ENCODE peak calls at places on chromosomes 1 and 21, in five cellular contexts. U is neuronal stem cell, L is H9, Y is mesenchymal stem cell, S is H1. H is an unnamed sample.

GRCh38 chr1:3663999-3664699 is 11.8 kb downstream of the TP73 start:
- DNase-seq in U (no peak), L (peak; percentile 31), Y (no peak), S (no peak), H (no peak)

GRCh38 chr1:54547601-54548388 is at the start of gene ACOT11:
- DNase-seq in U (peak; percentile 17), L (peak; percentile 55), Y (peak; percentile 41), S (no peak), H (no peak)

GRCh38 chr1:998051-998821 is 1.7 kb downstream of the HES4 start:
- DNase-seq in U (no peak), L (peak; percentile 55), Y (no peak), S (no peak), H (no peak)

GRCh38 chr1:53025778-53026131 is 36.3 kb upstream of the PODN start:
- DNase-seq in U (no peak), L (no peak), Y (no peak), S (no peak), H (no peak)

GRCh38 chr1:153534933-153535663 is 693 bp downstream of the S100A6 start:
- DNase-seq in U (no peak), L (no peak), Y (peak; percentile 34), S (no peak), H (peak; percentile 23)

GRCh38 chr1:46186076-46186475 is 9.8 kb upstream of the P3R3URF start:
- DNase-seq in U (no peak), L (no peak), Y (no peak), S (no peak), H (no peak)

GRCh38 chr1:117008675-117009074 is 7.1 kb downstream of the CD101 start:
- DNase-seq in U (no peak), L (no peak), Y (no peak), S (no peak), H (no peak)

GRCh38 chr1:102615896-102616295 is 492.4 kb downstream of the COL11A1 start:
- DNase-seq in U (no peak), L (no peak), Y (no peak), S (no peak), H (no peak)

GRCh38 chr21:42750737-42751530 is 97.5 kb downstream of the PDE9A start:
- DNase-seq in U (no peak), L (no peak), Y (no peak), S (no peak), H (no peak)

GRCh38 chr1:26950602-26951001 is 9.7 kb downstream of the KDF1 start:
- DNase-seq in U (no peak), L (no peak), Y (no peak), S (no peak), H (no peak)

GRCh38 chr1:113147826-113148225 is 74.8 kb downstream of the LRIG2 start:
- DNase-seq in U (no peak), L (no peak), Y (no peak), S (no peak), H (peak; percentile 28)

GRCh38 chr1:12083766-12084165 is 20.7 kb downstream of the TNFRSF8 start:
- DNase-seq in U (no peak), L (no peak), Y (no peak), S (no peak), H (no peak)

GRCh38 chr21:42624095-42624830 is 29.2 kb upstream of the PDE9A start:
- DNase-seq in U (no peak), L (no peak), Y (no peak), S (no peak), H (no peak)

GRCh38 chr21:45508607-45509565 is 33.4 kb downstream of the SLC19A1 start:
- DNase-seq in U (no peak), L (no peak), Y (no peak), S (no peak), H (no peak)

GRCh38 chr21:29546071-29546470 is 247.3 kb downstream of the BACH1 start:
- DNase-seq in U (no peak), L (no peak), Y (no peak), S (no peak), H (no peak)

GRCh38 chr1:33374336-33375105 is 53.6 kb upstream of the A3GALT2 start:
- DNase-seq in U (no peak), L (no peak), Y (peak; percentile 80), S (no peak), H (no peak)

GRCh38 chr21:17270234-17270633 is 242.6 kb upstream of the CXADR start:
- DNase-seq in U (no peak), L (no peak), Y (peak; percentile 7), S (no peak), H (peak; percentile 48)

GRCh38 chr1:191577213-191577612 is 581.0 kb upstream of the RGS18 start:
- DNase-seq in U (no peak), L (no peak), Y (no peak), S (no peak), H (no peak)

GRCh38 chr1:70429219-70429618 is 18.2 kb downstream of the CTH start:
- DNase-seq in U (no peak), L (no peak), Y (peak; percentile 41), S (no peak), H (no peak)

GRCh38 chr1:36217667-36218066 is 6.6 kb upstream of the THRAP3 start:
- DNase-seq in U (no peak), L (no peak), Y (peak; percentile 40), S (no peak), H (no peak)

GRCh38 chr1:63157085-63157484 is 165.3 kb upstream of the FOXD3 start:
- DNase-seq in U (no peak), L (no peak), Y (no peak), S (no peak), H (no peak)

GRCh38 chr1:39293375-39294070 is 89.0 kb downstream of the MACF1 start:
- DNase-seq in U (peak; percentile 20), L (no peak), Y (no peak), S (no peak), H (no peak)

GRCh38 chr1:232435746-232436145 is 194.2 kb downstream of the SIPA1L2 start:
- DNase-seq in U (no peak), L (no peak), Y (peak; percentile 39), S (no peak), H (no peak)

GRCh38 chr1:5754079-5754431 is 238.2 kb downstream of the NPHP4 start:
- DNase-seq in U (no peak), L (no peak), Y (no peak), S (no peak), H (no peak)

GRCh38 chr1:206941766-206942418 is 4.4 kb downstream of the PIGR start:
- DNase-seq in U (no peak), L (no peak), Y (no peak), S (no peak), H (no peak)

GRCh38 chr1:160117709-160118183 is 2.2 kb downstream of the ATP1A2 start:
- DNase-seq in U (no peak), L (no peak), Y (no peak), S (no peak), H (no peak)

DNA sequence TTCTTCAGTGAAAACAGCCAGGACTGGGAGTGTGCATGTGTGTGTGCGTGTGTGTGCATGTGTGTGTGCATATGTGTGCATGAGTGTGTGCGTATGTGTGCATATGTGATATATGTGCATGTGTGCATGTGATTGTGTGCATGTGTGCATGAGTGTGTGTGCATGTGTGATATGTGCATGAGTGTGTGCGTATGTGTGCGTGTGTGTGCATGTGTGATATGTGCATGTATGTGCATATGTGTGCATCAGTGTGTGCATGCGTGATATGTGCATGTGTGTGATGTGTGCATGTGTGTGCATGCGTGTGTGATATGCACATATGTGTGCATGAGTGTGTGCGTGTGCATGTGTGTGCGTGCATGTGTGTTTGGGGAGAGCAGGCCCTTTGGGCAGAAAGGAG is 89.8 kb downstream of the ITPKB start:
- DNase-seq in U (no peak), L (no peak), Y (no peak), S (no peak), H (no peak)
- H2BK5ac ChIP-seq in U (no peak overlapping the region), L (no peak overlapping the region), Y (no peak overlapping the region), S (peak overlapping the region; percentile 15), H (no peak overlapping the region)

GRCh38 chr1:184380468-184380867 is 6.4 kb upstream of the C1orf21 start:
- DNase-seq in U (no peak), L (no peak), Y (no peak), S (no peak), H (no peak)
- H2BK12ac ChIP-seq in U (no peak overlapping the region), L (no peak overlapping the region), Y (no peak overlapping the region), S (no peak overlapping the region), H (no peak overlapping the region)

DNA sequence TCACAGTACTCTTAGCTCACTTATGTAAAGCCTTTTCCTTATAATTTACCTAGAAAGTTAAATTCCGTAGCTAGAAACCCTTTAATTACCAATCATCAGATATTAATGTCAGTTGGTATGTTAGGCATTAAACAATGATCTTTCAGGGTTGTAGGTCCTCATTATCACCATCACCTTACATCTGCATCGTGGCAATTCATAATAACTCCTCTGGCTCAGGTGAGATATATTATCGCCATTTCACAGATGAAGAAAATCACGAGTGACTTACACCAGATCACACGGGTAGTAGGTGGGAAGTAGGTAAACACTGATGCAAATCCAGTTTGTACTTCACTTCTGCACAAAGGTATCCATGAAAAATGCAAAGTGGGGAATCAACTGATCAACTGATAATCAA is 639 bp downstream of the NUP133 start:
- DNase-seq in U (no peak), L (no peak), Y (no peak), S (no peak), H (no peak)
- H2BK5ac ChIP-seq in U (peak overlapping the region; percentile 72), L (no peak overlapping the region), Y (no peak overlapping the region), S (no peak overlapping the region), H (no peak overlapping the region)

DNA sequence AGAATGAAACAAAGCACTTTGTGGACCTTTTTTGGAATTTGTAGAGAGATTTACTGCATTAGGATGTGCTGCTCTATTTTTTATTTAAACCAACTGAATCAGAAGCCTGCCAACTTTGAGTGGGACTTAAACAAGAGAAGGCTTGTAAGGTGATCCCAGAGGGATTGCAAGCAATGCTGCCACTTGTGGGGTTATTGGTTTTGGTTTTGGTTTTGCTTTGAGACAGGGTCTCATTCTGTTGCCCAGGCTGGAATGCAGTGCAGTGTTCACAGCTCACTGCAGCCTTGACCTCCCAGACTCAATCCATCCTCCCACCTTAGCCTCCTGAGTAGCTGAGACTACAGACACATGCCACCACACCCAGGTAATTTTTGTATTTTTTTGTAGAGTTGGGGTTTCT is 32.2 kb upstream of the GNG5 start:
- DNase-seq in U (no peak), L (no peak), Y (no peak), S (no peak), H (no peak)
- H2BK12ac ChIP-seq in U (no peak overlapping the region), L (no peak overlapping the region), Y (no peak overlapping the region), S (no peak overlapping the region), H (no peak overlapping the region)

GRCh38 chr1:119822406-119822805 is 11.1 kb upstream of the REG4 start:
- DNase-seq in U (no peak), L (no peak), Y (no peak), S (no peak), H (no peak)
- H2BK5ac ChIP-seq in U (no peak overlapping the region), L (no peak overlapping the region), Y (no peak overlapping the region), S (no peak overlapping the region), H (no peak overlapping the region)

H was measured in trophoblast cell.